ENCODE peak calls at places on chromosomes 16 and 17, in four cellular contexts. O is Peyer's patch, D is heart left ventricle, K is IMR-90. B is an unnamed sample.
A peak's percentile ranks its signal among the peaks of the same experiment; 100 is the strongest.

GRCh38 chr17:49224997-49225337 is 5.6 kb downstream of the PHOSPHO1 start:
- DNase-seq in O (no peak), K (no peak), D (no peak), B (no peak)

GRCh38 chr17:3986270-3986938 is 22.2 kb upstream of the ATP2A3 start:
- DNase-seq in K (no peak), O (no peak), D (no peak), B (no peak)

GRCh38 chr17:81153340-81153803 is 11.9 kb upstream of the PVALEF start:
- DNase-seq in D (peak; percentile 43), K (peak; percentile 49), O (peak; percentile 49), B (peak; percentile 23)

GRCh38 chr16:49674255-49674980 is 181.5 kb downstream of the ZNF423 start:
- DNase-seq in D (no peak), K (no peak), O (no peak), B (no peak)

GRCh38 chr16:49023095-49023494 is 258.5 kb downstream of the CBLN1 start:
- DNase-seq in O (no peak), K (peak; percentile 39), D (no peak), B (no peak)

GRCh38 chr16:29913514-29913913 is 12.5 kb downstream of the KCTD13 start:
- DNase-seq in O (no peak), K (no peak), D (no peak), B (no peak)

GRCh38 chr17:55437165-55437605 is 15.6 kb upstream of the MMD start:
- DNase-seq in K (no peak), O (peak; percentile 71), D (no peak), B (no peak)

GRCh38 chr17:74859439-74860228 is at the start of gene GRIN2C:
- DNase-seq in D (no peak), K (no peak), O (no peak), B (peak; percentile 46)

GRCh38 chr16:57615813-57616212 is 12.6 kb upstream of the ADGRG1 start:
- DNase-seq in O (no peak), D (no peak), K (no peak), B (no peak)

GRCh38 chr16:35188288-35189155 is 1729.1 kb downstream of the TP53TG3F start:
- DNase-seq in O (no peak), D (no peak), K (no peak), B (no peak)

GRCh38 chr17:82666931-82667667 is 18.9 kb upstream of the WDR45B start:
- DNase-seq in K (no peak), O (no peak), D (no peak), B (no peak)

GRCh38 chr17:49031965-49032928 is 35.1 kb downstream of the IGF2BP1 start:
- DNase-seq in K (peak; percentile 81), O (no peak), D (peak; percentile 25), B (peak; percentile 56)

GRCh38 chr16:89602952-89603590 is 10.4 kb upstream of the DPEP1 start:
- DNase-seq in K (no peak), D (no peak), O (no peak), B (no peak)

GRCh38 chr16:81443688-81444447 is 740 bp upstream of the CMIP start:
- DNase-seq in O (no peak), K (no peak), D (peak; percentile 51), B (no peak)

GRCh38 chr17:31490019-31490383 is 98.5 kb downstream of the RAB11FIP4 start:
- DNase-seq in O (no peak), K (no peak), D (no peak), B (no peak)

GRCh38 chr17:82394296-82394695 is 22.7 kb downstream of the UTS2R start:
- DNase-seq in D (no peak), O (no peak), K (no peak), B (no peak)

GRCh38 chr17:17229416-17230098 is 7.4 kb downstream of the FLCN start:
- DNase-seq in O (no peak), K (no peak), D (no peak), B (no peak)

GRCh38 chr17:21177854-21178600 is 35.9 kb downstream of the TMEM11 start:
- DNase-seq in O (peak; percentile 10), K (no peak), D (peak; percentile 11), B (peak; percentile 35)

GRCh38 chr17:71276071-71276470 is 844.7 kb upstream of the SOX9 start:
- DNase-seq in K (no peak), D (no peak), O (no peak), B (no peak)

GRCh38 chr17:79163071-79163470 is 88.4 kb downstream of the ENGASE start:
- DNase-seq in K (no peak), O (no peak), D (no peak), B (no peak)

GRCh38 chr16:77682586-77682985 is 39.7 kb upstream of the NUDT7 start:
- DNase-seq in O (no peak), D (no peak), K (no peak), B (no peak)

GRCh38 chr17:199195-199604 is 17.8 kb upstream of the DOC2B start:
- DNase-seq in K (peak; percentile 16), O (no peak), D (no peak), B (peak; percentile 69)

GRCh38 chr17:82687375-82687861 is 11.1 kb downstream of the RAB40B start:
- DNase-seq in D (no peak), K (peak; percentile 15), O (no peak), B (no peak)

GRCh38 chr17:30950669-30951399 is 20.0 kb upstream of the RNF135 start:
- DNase-seq in O (no peak), K (peak; percentile 93), D (peak; percentile 81), B (peak; percentile 62)

GRCh38 chr17:17624776-17625175 is 33.3 kb upstream of the PEMT start:
- DNase-seq in D (no peak), K (no peak), O (no peak), B (no peak)

GRCh38 chr16:49441366-49441780 is 67.8 kb downstream of the C16orf78 start:
- DNase-seq in D (peak; percentile 75), O (peak; percentile 86), K (no peak), B (peak; percentile 22)

GRCh38 chr17:76147211-76148014 is 6.4 kb upstream of the FOXJ1 start:
- DNase-seq in K (peak; percentile 26), D (no peak), O (no peak), B (no peak)

GRCh38 chr17:41392278-41392677 is 5.1 kb downstream of the KRT31 start:
- DNase-seq in K (peak; percentile 74), O (no peak), D (no peak), B (no peak)

GRCh38 chr16:1123525-1124230 is 27.6 kb upstream of the C1QTNF8 start:
- DNase-seq in O (no peak), K (no peak), D (no peak), B (no peak)

GRCh38 chr17:77124192-77124908 is 16.4 kb upstream of the SEC14L1 start:
- DNase-seq in O (no peak), D (peak; percentile 65), K (peak; percentile 68), B (peak; percentile 51)

GRCh38 chr17:74276561-74277009 is 2.6 kb downstream of the DNAI2 start:
- DNase-seq in K (no peak), D (no peak), O (no peak), B (no peak)

GRCh38 chr17:67431210-67432015 is 54.3 kb downstream of the PITPNC1 start:
- DNase-seq in K (peak; percentile 80), O (no peak), D (no peak), B (no peak)

GRCh38 chr17:45680360-45680759 is 103.8 kb upstream of the CRHR1 start:
- DNase-seq in O (no peak), D (no peak), K (no peak), B (no peak)

GRCh38 chr17:6592193-6592592 is 35.8 kb upstream of the PITPNM3 start:
- DNase-seq in D (no peak), K (peak; percentile 55), O (no peak), B (no peak)

DNA sequence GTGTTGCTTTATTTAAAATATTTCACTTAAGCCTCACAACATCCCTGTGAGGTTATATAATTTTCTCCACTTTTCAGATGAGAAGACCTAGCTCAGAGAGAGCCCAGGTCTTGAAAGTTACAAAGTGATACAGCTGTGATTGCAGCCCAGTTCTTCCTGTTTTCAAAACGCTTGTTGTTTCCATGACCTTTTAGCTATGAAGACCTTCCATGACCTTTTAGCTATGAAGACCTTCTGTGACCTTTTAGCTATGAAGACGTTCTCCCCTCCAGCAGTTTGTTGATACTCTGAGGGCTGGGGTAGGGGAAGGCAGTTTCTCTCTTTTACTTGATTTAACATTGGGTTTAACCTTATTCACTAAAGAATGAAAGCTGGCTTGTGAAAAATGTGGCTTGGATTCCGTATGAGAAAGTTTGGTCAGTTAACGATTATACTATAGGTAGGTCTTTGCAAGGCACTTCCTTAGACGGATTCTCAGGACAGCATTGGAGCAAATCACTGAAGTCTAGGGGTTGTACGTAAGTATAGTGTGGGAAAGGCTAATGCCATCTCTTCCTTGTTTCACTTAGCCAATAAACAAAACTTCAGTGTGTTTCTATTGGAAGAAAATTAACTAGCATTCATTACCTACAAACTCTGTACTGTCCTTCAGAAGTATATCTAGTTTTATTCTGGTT is 20.7 kb downstream of the PHKB start:
- DNase-seq in D (no peak), K (no peak), O (no peak), B (no peak)
- H3K9me3 ChIP-seq in D (no peaks in the 10 kb centered on the region), K (no peaks in the 10 kb centered on the region), O (no peaks in the 10 kb centered on the region), B (no peaks in the 10 kb centered on the region)

GRCh38 chr16:66696669-66697630 is at the start of gene CMTM4:
- DNase-seq in O (peak; percentile 75), K (peak; percentile 80), D (peak; percentile 90), B (peak; percentile 90)
- TF ChIP-seq POLR2A in O (peak; percentile 35), K (no peak), D (peak; percentile 32), B (peak; percentile 33)

DNA sequence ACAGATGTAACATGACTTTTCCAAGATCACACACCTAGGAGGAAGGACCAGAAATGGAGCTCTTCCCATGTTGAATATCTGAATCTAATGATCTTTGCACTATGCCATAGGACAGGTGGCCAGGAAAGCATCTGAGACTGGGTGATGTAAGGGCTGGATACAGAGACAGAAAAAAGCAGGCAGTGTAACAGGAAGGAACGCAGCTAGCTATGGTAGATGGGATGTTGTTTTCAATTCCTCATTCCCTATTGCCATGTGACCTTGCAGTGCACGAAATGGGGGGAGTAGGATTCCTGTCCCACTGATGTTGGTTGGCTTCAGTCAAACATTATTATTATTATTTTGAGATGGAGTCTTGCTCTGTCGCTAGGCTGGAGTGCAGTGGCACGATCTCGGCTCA is 3.7 kb upstream of the NPIPB15 start:
- DNase-seq in O (no peak), K (no peak), D (no peak), B (no peak)
- H3K4me3 ChIP-seq in O (no peak overlapping the region), K (no peak overlapping the region), D (no peak overlapping the region), B (no peak overlapping the region)

GRCh38 chr16:31764103-31764502 is 109.5 kb upstream of the ZNF267 start:
- DNase-seq in D (no peak), K (no peak), O (no peak), B (no peak)
- H3K9me3 ChIP-seq in D (peaks cover 6% of the 10 kb centered on the region), K (peaks cover 38% of the 10 kb centered on the region), O (no peaks in the 10 kb centered on the region), B (peaks cover 4% of the 10 kb centered on the region)

GRCh38 chr16:87860553-87861299 is 8.6 kb downstream of the SLC7A5 start:
- DNase-seq in O (no peak), D (peak; percentile 22), K (peak; percentile 78), B (peak; percentile 82)
- TF ChIP-seq POLR2A in O (no peak), D (no peak), K (no peak), B (no peak)

DNA sequence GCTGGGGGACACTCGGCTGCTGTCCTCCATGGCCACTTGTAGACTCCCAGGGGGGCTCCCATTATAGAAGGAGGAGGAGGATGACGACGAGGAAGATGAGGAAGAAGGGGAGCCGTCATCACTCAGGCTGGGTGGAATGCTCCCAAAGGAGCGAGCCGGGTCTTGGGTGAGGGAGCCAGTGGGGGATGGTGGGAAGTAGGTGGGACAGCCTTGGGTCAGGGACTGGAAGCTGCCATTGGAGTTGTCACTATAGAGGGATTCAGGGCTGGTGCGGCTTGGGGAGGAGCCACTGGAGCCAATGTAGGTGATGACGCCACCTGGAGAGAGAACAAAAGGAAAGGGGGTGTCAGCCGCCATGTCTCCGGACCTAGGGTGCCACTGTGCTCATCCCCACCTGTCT is 3.3 kb downstream of the NR1D1 start:
- DNase-seq in O (no peak), D (no peak), K (no peak), B (peak; percentile 72)
- H3K4me3 ChIP-seq in O (no peak overlapping the region), D (peak overlapping the region; percentile 96), K (no peak overlapping the region), B (no peak overlapping the region)

GRCh38 chr16:62832214-62832613 is 796.0 kb upstream of the CDH8 start:
- DNase-seq in K (no peak), O (no peak), D (no peak), B (no peak)
- H3K9me3 ChIP-seq in K (peaks cover 10% of the 10 kb centered on the region), O (no peaks in the 10 kb centered on the region), D (no peaks in the 10 kb centered on the region), B (no peaks in the 10 kb centered on the region)

B was measured in adrenal gland.